ENCODE peak calls at places on chromosomes 1 and 21, in five cellular contexts. One of them, this sample, is unnamed.

GRCh38 chr1:155177918-155178281 is 4.3 kb downstream of the TRIM46 start:
- DNase-seq in fibroblast of mammary gland: no peak
- DNase-seq in HFF-Myc: no peak
- DNase-seq in PC-3: no peak
- DNase-seq in body of pancreas: no peak
- DNase-seq in this sample: no peak

GRCh38 chr1:231575472-231575871 is 47.0 kb downstream of the TSNAX start:
- DNase-seq in fibroblast of mammary gland: no peak
- DNase-seq in HFF-Myc: no peak
- DNase-seq in PC-3: no peak
- DNase-seq in body of pancreas: no peak
- DNase-seq in this sample: no peak

GRCh38 chr1:48654606-48655210 is 122.0 kb downstream of the BEND5 start:
- DNase-seq in fibroblast of mammary gland: no peak
- DNase-seq in HFF-Myc: no peak
- DNase-seq in PC-3: no peak
- DNase-seq in body of pancreas: no peak
- DNase-seq in this sample: no peak

GRCh38 chr1:207823880-207824566 is 72.2 kb downstream of the CD46 start:
- DNase-seq in fibroblast of mammary gland: peak; percentile 98
- DNase-seq in HFF-Myc: no peak
- DNase-seq in PC-3: peak; percentile 84
- DNase-seq in body of pancreas: peak; percentile 93
- DNase-seq in this sample: peak; percentile 98

GRCh38 chr1:30670195-30671060 is 53.0 kb downstream of the MATN1 start:
- DNase-seq in fibroblast of mammary gland: peak; percentile 95
- DNase-seq in HFF-Myc: peak; percentile 46
- DNase-seq in PC-3: peak; percentile 39
- DNase-seq in body of pancreas: peak; percentile 7
- DNase-seq in this sample: peak; percentile 65

GRCh38 chr1:70528591-70529333 is 117.7 kb downstream of the CTH start:
- DNase-seq in fibroblast of mammary gland: peak; percentile 42
- DNase-seq in HFF-Myc: peak; percentile 12
- DNase-seq in PC-3: peak; percentile 56
- DNase-seq in body of pancreas: peak; percentile 45
- DNase-seq in this sample: peak; percentile 64

GRCh38 chr21:37369307-37369854 is 2.8 kb downstream of the DYRK1A start:
- DNase-seq in fibroblast of mammary gland: no peak
- DNase-seq in HFF-Myc: no peak
- DNase-seq in PC-3: no peak
- DNase-seq in body of pancreas: no peak
- DNase-seq in this sample: no peak

GRCh38 chr1:160081261-160081936 is at the start of gene KCNJ9:
- DNase-seq in fibroblast of mammary gland: peak; percentile 31
- DNase-seq in HFF-Myc: no peak
- DNase-seq in PC-3: no peak
- DNase-seq in body of pancreas: no peak
- DNase-seq in this sample: no peak

GRCh38 chr1:3945222-3945621 is 45.1 kb upstream of the C1orf174 start:
- DNase-seq in fibroblast of mammary gland: no peak
- DNase-seq in HFF-Myc: no peak
- DNase-seq in PC-3: no peak
- DNase-seq in body of pancreas: no peak
- DNase-seq in this sample: no peak

GRCh38 chr21:38556390-38556789 is 58.1 kb upstream of the ERG start:
- DNase-seq in fibroblast of mammary gland: no peak
- DNase-seq in HFF-Myc: no peak
- DNase-seq in PC-3: no peak
- DNase-seq in body of pancreas: no peak
- DNase-seq in this sample: no peak
- TF ChIP-seq CTCF in fibroblast of mammary gland: no peak
- TF ChIP-seq CTCF in HFF-Myc: no peak
- TF ChIP-seq CTCF in PC-3: no peak
- TF ChIP-seq CTCF in body of pancreas: no peak
- TF ChIP-seq CTCF in this sample: no peak

GRCh38 chr1:36398370-36398977 is 766 bp upstream of the LSM10 start:
- DNase-seq in fibroblast of mammary gland: no peak
- DNase-seq in HFF-Myc: no peak
- DNase-seq in PC-3: no peak
- DNase-seq in body of pancreas: no peak
- DNase-seq in this sample: no peak

GRCh38 chr1:36401602-36402517 is 4.2 kb upstream of the LSM10 start:
- DNase-seq in fibroblast of mammary gland: no peak
- DNase-seq in HFF-Myc: no peak
- DNase-seq in PC-3: no peak
- DNase-seq in body of pancreas: no peak
- DNase-seq in this sample: no peak

GRCh38 chr1:36397378-36398230 is at the start of gene LSM10:
- DNase-seq in fibroblast of mammary gland: peak; percentile 92
- DNase-seq in HFF-Myc: peak; percentile 85
- DNase-seq in PC-3: peak; percentile 96
- DNase-seq in body of pancreas: peak; percentile 93
- DNase-seq in this sample: peak; percentile 94

GRCh38 chr1:36400825-36401601 is 3.3 kb upstream of the LSM10 start:
- DNase-seq in fibroblast of mammary gland: peak; percentile 87
- DNase-seq in HFF-Myc: no peak
- DNase-seq in PC-3: no peak
- DNase-seq in body of pancreas: peak; percentile 48
- DNase-seq in this sample: peak; percentile 80

GRCh38 chr1:36400514-36400824 is 2.8 kb upstream of the LSM10 start:
- DNase-seq in fibroblast of mammary gland: no peak
- DNase-seq in HFF-Myc: no peak
- DNase-seq in PC-3: no peak
- DNase-seq in body of pancreas: no peak
- DNase-seq in this sample: no peak
- H3K4me3 ChIP-seq in fibroblast of mammary gland: peak overlapping the region; percentile 9
- H3K4me3 ChIP-seq in HFF-Myc: no peak overlapping the region
- H3K4me3 ChIP-seq in PC-3: no peak overlapping the region
- H3K4me3 ChIP-seq in body of pancreas: no peak overlapping the region
- H3K4me3 ChIP-seq in this sample: no peak overlapping the region

DNA sequence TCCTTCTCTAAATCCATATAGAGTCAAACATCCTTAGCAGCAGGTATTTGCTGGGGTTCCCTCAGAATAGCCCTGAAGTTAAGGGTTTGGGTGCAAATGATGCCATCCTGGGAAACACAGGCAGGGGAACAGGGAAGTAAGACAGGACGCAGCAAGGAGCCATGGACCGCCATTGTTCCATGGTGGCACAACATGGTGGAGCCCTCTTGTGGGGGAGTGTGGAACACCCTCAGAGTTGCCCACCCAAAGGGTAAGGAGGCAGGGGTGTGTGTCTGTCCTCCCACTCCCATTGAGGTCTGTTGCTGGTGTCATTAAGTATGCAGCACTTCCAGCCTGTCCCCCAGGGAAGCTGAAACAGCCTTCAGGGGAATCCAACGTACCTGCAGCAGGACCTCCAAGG is 20.4 kb upstream of the RCAN1 start:
- DNase-seq in fibroblast of mammary gland: no peak
- DNase-seq in HFF-Myc: no peak
- DNase-seq in PC-3: no peak
- DNase-seq in body of pancreas: no peak
- DNase-seq in this sample: no peak
- TF ChIP-seq CTCF in fibroblast of mammary gland: peak; percentile 47
- TF ChIP-seq CTCF in HFF-Myc: peak; percentile 39
- TF ChIP-seq CTCF in PC-3: peak; percentile 57
- TF ChIP-seq CTCF in body of pancreas: no peak
- TF ChIP-seq CTCF in this sample: peak; percentile 46

GRCh38 chr1:243713470-243714186 is 136.4 kb downstream of the AKT3 start:
- DNase-seq in fibroblast of mammary gland: peak; percentile 62
- DNase-seq in HFF-Myc: peak; percentile 21
- DNase-seq in PC-3: no peak
- DNase-seq in body of pancreas: no peak
- DNase-seq in this sample: peak; percentile 47

GRCh38 chr1:243715285-243715684 is 134.8 kb downstream of the AKT3 start:
- DNase-seq in fibroblast of mammary gland: peak; percentile 50
- DNase-seq in HFF-Myc: no peak
- DNase-seq in PC-3: no peak
- DNase-seq in body of pancreas: no peak
- DNase-seq in this sample: peak; percentile 65

GRCh38 chr1:243710467-243710866 is 139.6 kb downstream of the AKT3 start:
- DNase-seq in fibroblast of mammary gland: no peak
- DNase-seq in HFF-Myc: no peak
- DNase-seq in PC-3: peak; percentile 88
- DNase-seq in body of pancreas: no peak
- DNase-seq in this sample: no peak

GRCh38 chr1:243712242-243712641 is 137.8 kb downstream of the AKT3 start:
- DNase-seq in fibroblast of mammary gland: no peak
- DNase-seq in HFF-Myc: no peak
- DNase-seq in PC-3: no peak
- DNase-seq in body of pancreas: no peak
- DNase-seq in this sample: no peak

DNA sequence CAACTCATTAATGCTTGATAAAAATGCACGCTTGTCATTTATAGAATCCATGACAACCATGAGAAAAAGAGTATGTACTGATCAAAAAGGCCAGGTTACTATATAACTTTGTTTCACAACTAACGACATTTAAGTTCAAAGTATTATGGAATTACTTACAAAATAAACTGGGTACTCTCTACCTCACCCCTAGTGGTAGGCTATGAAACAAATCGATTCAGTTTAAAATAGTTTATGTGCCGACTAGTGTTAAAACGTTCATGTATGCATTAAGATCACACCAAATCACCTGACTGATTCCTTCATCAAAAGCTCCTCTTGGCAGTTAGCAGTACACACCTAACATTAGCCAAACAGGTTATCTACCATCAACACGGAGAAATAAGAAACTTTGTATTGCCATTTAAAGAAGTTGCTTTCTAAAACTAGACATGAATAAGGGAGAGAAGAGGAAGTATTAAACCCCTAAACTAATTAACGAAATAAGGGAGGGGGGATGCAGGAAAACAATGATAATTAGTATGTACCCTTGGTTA is 137.1 kb downstream of the AKT3 start:
- DNase-seq in fibroblast of mammary gland: peak; percentile 19
- DNase-seq in HFF-Myc: no peak
- DNase-seq in PC-3: peak; percentile 20
- DNase-seq in body of pancreas: no peak
- DNase-seq in this sample: peak; percentile 28
- H3K4me3 ChIP-seq in fibroblast of mammary gland: no peak overlapping the region
- H3K4me3 ChIP-seq in HFF-Myc: no peak overlapping the region
- H3K4me3 ChIP-seq in PC-3: no peak overlapping the region
- H3K4me3 ChIP-seq in body of pancreas: no peak overlapping the region
- H3K4me3 ChIP-seq in this sample: no peak overlapping the region

GRCh38 chr1:198359024-198359653 is 181.3 kb downstream of the ATP6V1G3 start:
- DNase-seq in fibroblast of mammary gland: peak; percentile 57
- DNase-seq in HFF-Myc: no peak
- DNase-seq in PC-3: peak; percentile 6
- DNase-seq in body of pancreas: no peak
- DNase-seq in this sample: peak; percentile 44
- TF ChIP-seq CTCF in fibroblast of mammary gland: peak; percentile 51
- TF ChIP-seq CTCF in HFF-Myc: peak; percentile 33
- TF ChIP-seq CTCF in PC-3: peak; percentile 63
- TF ChIP-seq CTCF in body of pancreas: peak; percentile 32
- TF ChIP-seq CTCF in this sample: peak; percentile 45

GRCh38 chr1:226425431-226426031 is 17.6 kb upstream of the PARP1 start:
- DNase-seq in fibroblast of mammary gland: peak; percentile 22
- DNase-seq in HFF-Myc: no peak
- DNase-seq in PC-3: no peak
- DNase-seq in body of pancreas: no peak
- DNase-seq in this sample: no peak

GRCh38 chr1:226424228-226425003 is 16.5 kb upstream of the PARP1 start:
- DNase-seq in fibroblast of mammary gland: peak; percentile 44
- DNase-seq in HFF-Myc: no peak
- DNase-seq in PC-3: peak; percentile 71
- DNase-seq in body of pancreas: no peak
- DNase-seq in this sample: peak; percentile 61

GRCh38 chr1:226422478-226422877 is 14.6 kb upstream of the PARP1 start:
- DNase-seq in fibroblast of mammary gland: no peak
- DNase-seq in HFF-Myc: no peak
- DNase-seq in PC-3: no peak
- DNase-seq in body of pancreas: no peak
- DNase-seq in this sample: no peak

GRCh38 chr1:226427131-226427530 is 19.2 kb upstream of the PARP1 start:
- DNase-seq in fibroblast of mammary gland: no peak
- DNase-seq in HFF-Myc: no peak
- DNase-seq in PC-3: no peak
- DNase-seq in body of pancreas: no peak
- DNase-seq in this sample: no peak

GRCh38 chr1:226425004-226425378 is 17.1 kb upstream of the PARP1 start:
- DNase-seq in fibroblast of mammary gland: no peak
- DNase-seq in HFF-Myc: no peak
- DNase-seq in PC-3: no peak
- DNase-seq in body of pancreas: no peak
- DNase-seq in this sample: no peak
- H3K4me3 ChIP-seq in fibroblast of mammary gland: no peak overlapping the region
- H3K4me3 ChIP-seq in HFF-Myc: no peak overlapping the region
- H3K4me3 ChIP-seq in PC-3: no peak overlapping the region
- H3K4me3 ChIP-seq in body of pancreas: no peak overlapping the region
- H3K4me3 ChIP-seq in this sample: no peak overlapping the region

GRCh38 chr1:240190881-240191385 is 99.2 kb downstream of the FMN2 start:
- DNase-seq in fibroblast of mammary gland: peak; percentile 98
- DNase-seq in HFF-Myc: peak; percentile 92
- DNase-seq in PC-3: peak; percentile 88
- DNase-seq in body of pancreas: no peak
- DNase-seq in this sample: peak; percentile 91
- TF ChIP-seq CTCF in fibroblast of mammary gland: peak; percentile 79
- TF ChIP-seq CTCF in HFF-Myc: peak; percentile 41
- TF ChIP-seq CTCF in PC-3: peak; percentile 93
- TF ChIP-seq CTCF in body of pancreas: no peak
- TF ChIP-seq CTCF in this sample: peak; percentile 64

GRCh38 chr1:181089777-181090505 is 1.4 kb downstream of the IER5 start:
- DNase-seq in fibroblast of mammary gland: no peak
- DNase-seq in HFF-Myc: no peak
- DNase-seq in PC-3: peak; percentile 39
- DNase-seq in body of pancreas: peak; percentile 70
- DNase-seq in this sample: peak; percentile 66

GRCh38 chr1:181092056-181092455 is 3.6 kb downstream of the IER5 start:
- DNase-seq in fibroblast of mammary gland: no peak
- DNase-seq in HFF-Myc: no peak
- DNase-seq in PC-3: no peak
- DNase-seq in body of pancreas: no peak
- DNase-seq in this sample: no peak

GRCh38 chr1:181090653-181091126 is 2.2 kb downstream of the IER5 start:
- DNase-seq in fibroblast of mammary gland: no peak
- DNase-seq in HFF-Myc: no peak
- DNase-seq in PC-3: peak; percentile 39
- DNase-seq in body of pancreas: no peak
- DNase-seq in this sample: no peak

GRCh38 chr1:181092883-181093282 is 4.4 kb downstream of the IER5 start:
- DNase-seq in fibroblast of mammary gland: no peak
- DNase-seq in HFF-Myc: no peak
- DNase-seq in PC-3: no peak
- DNase-seq in body of pancreas: no peak
- DNase-seq in this sample: no peak

GRCh38 chr1:181091322-181092040 is 3.0 kb downstream of the IER5 start:
- DNase-seq in fibroblast of mammary gland: no peak
- DNase-seq in HFF-Myc: no peak
- DNase-seq in PC-3: no peak
- DNase-seq in body of pancreas: no peak
- DNase-seq in this sample: no peak
- H3K4me3 ChIP-seq in fibroblast of mammary gland: peak overlapping the region; percentile 97
- H3K4me3 ChIP-seq in HFF-Myc: peak overlapping the region; percentile 82
- H3K4me3 ChIP-seq in PC-3: peak overlapping the region; percentile 99
- H3K4me3 ChIP-seq in body of pancreas: no peak overlapping the region
- H3K4me3 ChIP-seq in this sample: peak overlapping the region; percentile 89